ENCODE peak calls at places on chromosome 6, in six cellular contexts. One of them, this sample, is unnamed.

GRCh38 chr6:30494275-30494990 is 5.1 kb downstream of the HLA-E start:
- DNase-seq in fibroblast of the aortic adventitia: no peak
- DNase-seq in MV-4-11: no peak
- DNase-seq in H7: no peak
- DNase-seq in BE2C: no peak
- DNase-seq in non-pigmented ciliary epithelial cell: no peak
- DNase-seq in this sample: no peak

GRCh38 chr6:78989191-78989590 is 88.9 kb downstream of the PHIP start:
- DNase-seq in non-pigmented ciliary epithelial cell: no peak
- DNase-seq in fibroblast of the aortic adventitia: no peak
- DNase-seq in BE2C: no peak
- DNase-seq in MV-4-11: no peak
- DNase-seq in H7: no peak
- DNase-seq in this sample: no peak

GRCh38 chr6:126919947-126920346 is 198.5 kb upstream of the RSPO3 start:
- DNase-seq in MV-4-11: no peak
- DNase-seq in non-pigmented ciliary epithelial cell: peak; percentile 97
- DNase-seq in H7: no peak
- DNase-seq in BE2C: no peak
- DNase-seq in fibroblast of the aortic adventitia: peak; percentile 98
- DNase-seq in this sample: no peak

GRCh38 chr6:82182756-82183155 is 64.8 kb downstream of the IBTK start:
- DNase-seq in non-pigmented ciliary epithelial cell: peak; percentile 55
- DNase-seq in MV-4-11: no peak
- DNase-seq in fibroblast of the aortic adventitia: peak; percentile 53
- DNase-seq in BE2C: no peak
- DNase-seq in H7: no peak
- DNase-seq in this sample: no peak

GRCh38 chr6:31897612-31898199 is at the start of gene EHMT2:
- DNase-seq in MV-4-11: peak; percentile 61
- DNase-seq in non-pigmented ciliary epithelial cell: no peak
- DNase-seq in fibroblast of the aortic adventitia: peak; percentile 71
- DNase-seq in BE2C: peak; percentile 91
- DNase-seq in H7: peak; percentile 97
- DNase-seq in this sample: peak; percentile 84

GRCh38 chr6:55445648-55446204 is 118.5 kb downstream of the GFRAL start:
- DNase-seq in non-pigmented ciliary epithelial cell: no peak
- DNase-seq in H7: peak; percentile 5
- DNase-seq in BE2C: no peak
- DNase-seq in MV-4-11: no peak
- DNase-seq in fibroblast of the aortic adventitia: peak; percentile 69
- DNase-seq in this sample: no peak

GRCh38 chr6:100673641-100674040 is 207.5 kb downstream of the ASCC3 start:
- DNase-seq in non-pigmented ciliary epithelial cell: no peak
- DNase-seq in H7: no peak
- DNase-seq in BE2C: no peak
- DNase-seq in MV-4-11: no peak
- DNase-seq in fibroblast of the aortic adventitia: no peak
- DNase-seq in this sample: no peak

GRCh38 chr6:13478525-13478962 is 8.9 kb downstream of the GFOD1 start:
- DNase-seq in H7: no peak
- DNase-seq in BE2C: no peak
- DNase-seq in fibroblast of the aortic adventitia: no peak
- DNase-seq in non-pigmented ciliary epithelial cell: no peak
- DNase-seq in MV-4-11: no peak
- DNase-seq in this sample: no peak

GRCh38 chr6:121838842-121839241 is 403.4 kb downstream of the GJA1 start:
- DNase-seq in MV-4-11: no peak
- DNase-seq in BE2C: no peak
- DNase-seq in non-pigmented ciliary epithelial cell: peak; percentile 42
- DNase-seq in fibroblast of the aortic adventitia: peak; percentile 95
- DNase-seq in H7: no peak
- DNase-seq in this sample: peak; percentile 27

GRCh38 chr6:27777126-27777525 is 135.1 kb downstream of the OR2B2 start:
- DNase-seq in H7: no peak
- DNase-seq in non-pigmented ciliary epithelial cell: no peak
- DNase-seq in fibroblast of the aortic adventitia: no peak
- DNase-seq in MV-4-11: no peak
- DNase-seq in BE2C: no peak
- DNase-seq in this sample: no peak

GRCh38 chr6:1388927-1389790 is at the start of gene FOXF2:
- DNase-seq in MV-4-11: no peak
- DNase-seq in non-pigmented ciliary epithelial cell: no peak
- DNase-seq in H7: peak; percentile 94
- DNase-seq in fibroblast of the aortic adventitia: no peak
- DNase-seq in BE2C: no peak
- DNase-seq in this sample: no peak

GRCh38 chr6:112466378-112467151 is 119.4 kb downstream of the RFPL4B start:
- DNase-seq in non-pigmented ciliary epithelial cell: no peak
- DNase-seq in MV-4-11: peak; percentile 96
- DNase-seq in BE2C: no peak
- DNase-seq in fibroblast of the aortic adventitia: peak; percentile 49
- DNase-seq in H7: no peak
- DNase-seq in this sample: no peak

This sample was measured in left cardiac atrium.